ENCODE peak calls at places on chromosomes 3 and 15, in ten cellular contexts. W, M, A, N, L, D, O, Q, R and V are unnamed samples.

GRCh38 chr3:179416681-179417080 is 34.6 kb downstream of the GNB4 start:
- DNase-seq in W (no peak), M (no peak), A (no peak), N (no peak), L (no peak), D (no peak), O (no peak), Q (no peak), R (no peak), V (no peak)

GRCh38 chr15:26888761-26889160 is 21.9 kb downstream of the GABRA5 start:
- DNase-seq in W (no peak), M (no peak), A (peak), N (no peak), L (no peak), D (no peak), O (no peak), Q (no peak), R (no peak), V (no peak)

GRCh38 chr3:53224026-53224425 is 31.8 kb downstream of the TKT start:
- DNase-seq in W (no peak), M (peak), A (no peak), N (no peak), L (no peak), D (no peak), O (no peak), Q (no peak), R (no peak), V (peak)

GRCh38 chr3:185976977-185977678 is 39.3 kb upstream of the TRA2B start:
- DNase-seq in W (peak), M (peak), A (no peak), N (peak), L (peak), D (no peak), O (peak), Q (peak), R (peak), V (peak)

GRCh38 chr3:147379651-147380050 is 26.7 kb downstream of the ZIC4 start:
- DNase-seq in W (no peak), M (no peak), A (no peak), N (no peak), L (no peak), D (no peak), O (no peak), Q (no peak), R (no peak), V (peak)

GRCh38 chr3:174937488-174937887 is 78.4 kb downstream of the NAALADL2 start:
- DNase-seq in W (no peak), M (no peak), A (no peak), N (no peak), L (no peak), D (no peak), O (peak), Q (no peak), R (peak), V (no peak)

GRCh38 chr3:188026191-188026968 is 127.6 kb upstream of the LPP start:
- DNase-seq in W (no peak), M (no peak), A (no peak), N (no peak), L (no peak), D (no peak), O (no peak), Q (no peak), R (no peak), V (no peak)

GRCh38 chr3:161990036-161990435 is 493.4 kb downstream of the OTOL1 start:
- DNase-seq in W (no peak), M (no peak), A (no peak), N (no peak), L (no peak), D (no peak), O (no peak), Q (no peak), R (no peak), V (no peak)

GRCh38 chr15:98063311-98063710 is 102.8 kb downstream of the ARRDC4 start:
- DNase-seq in W (no peak), M (no peak), A (no peak), N (no peak), L (no peak), D (no peak), O (no peak), Q (no peak), R (no peak), V (no peak)

GRCh38 chr15:29795610-29796009 is 26.7 kb downstream of the TJP1 start:
- DNase-seq in W (no peak), M (no peak), A (no peak), N (no peak), L (no peak), D (no peak), O (no peak), Q (no peak), R (no peak), V (no peak)

GRCh38 chr15:44137750-44138149 is 57.3 kb downstream of the FRMD5 start:
- DNase-seq in W (no peak), M (no peak), A (no peak), N (no peak), L (no peak), D (no peak), O (peak), Q (peak), R (no peak), V (no peak)

GRCh38 chr3:14418670-14419250 is 16.4 kb downstream of the SLC6A6 start:
- DNase-seq in W (no peak), M (peak), A (no peak), N (no peak), L (peak), D (no peak), O (no peak), Q (peak), R (no peak), V (no peak)

GRCh38 chr3:194748229-194748628 is 62.5 kb downstream of the FAM43A start:
- DNase-seq in W (no peak), M (no peak), A (no peak), N (no peak), L (no peak), D (no peak), O (no peak), Q (no peak), R (no peak), V (no peak)

GRCh38 chr15:95664435-95664834 is 666.1 kb upstream of the NR2F2 start:
- DNase-seq in W (no peak), M (no peak), A (no peak), N (no peak), L (no peak), D (peak), O (no peak), Q (no peak), R (no peak), V (no peak)

GRCh38 chr15:63481105-63481810 is 23.1 kb upstream of the USP3 start:
- DNase-seq in W (no peak), M (no peak), A (no peak), N (no peak), L (no peak), D (no peak), O (no peak), Q (no peak), R (no peak), V (no peak)

GRCh38 chr3:39443530-39443929 is 23.9 kb upstream of the MOBP start:
- DNase-seq in W (no peak), M (no peak), A (no peak), N (peak), L (no peak), D (no peak), O (no peak), Q (no peak), R (no peak), V (no peak)

GRCh38 chr3:157465741-157466140 is 29.1 kb downstream of the PTX3 start:
- DNase-seq in W (no peak), M (no peak), A (no peak), N (no peak), L (no peak), D (no peak), O (no peak), Q (no peak), R (no peak), V (no peak)

GRCh38 chr15:82548700-82549099 is 8.4 kb upstream of the RPS17 start:
- DNase-seq in W (no peak), M (no peak), A (peak), N (no peak), L (no peak), D (no peak), O (no peak), Q (no peak), R (no peak), V (no peak)

GRCh38 chr3:94285874-94286273 is 223.0 kb downstream of the NSUN3 start:
- DNase-seq in W (no peak), M (no peak), A (no peak), N (no peak), L (no peak), D (no peak), O (no peak), Q (no peak), R (peak), V (no peak)

GRCh38 chr3:22795917-22796316 is 407.2 kb upstream of the UBE2E2 start:
- DNase-seq in W (no peak), M (no peak), A (no peak), N (no peak), L (no peak), D (no peak), O (no peak), Q (no peak), R (no peak), V (no peak)

GRCh38 chr3:139506792-139507191 is 30.5 kb upstream of the RBP2 start:
- DNase-seq in W (no peak), M (no peak), A (no peak), N (no peak), L (no peak), D (no peak), O (no peak), Q (no peak), R (no peak), V (no peak)
- TF ChIP-seq CTCF in W (no peak), M (no peak), A (no peak), N (peak), L (no peak), D (peak), O (peak), Q (no peak), R (no peak), V (peak)

DNA sequence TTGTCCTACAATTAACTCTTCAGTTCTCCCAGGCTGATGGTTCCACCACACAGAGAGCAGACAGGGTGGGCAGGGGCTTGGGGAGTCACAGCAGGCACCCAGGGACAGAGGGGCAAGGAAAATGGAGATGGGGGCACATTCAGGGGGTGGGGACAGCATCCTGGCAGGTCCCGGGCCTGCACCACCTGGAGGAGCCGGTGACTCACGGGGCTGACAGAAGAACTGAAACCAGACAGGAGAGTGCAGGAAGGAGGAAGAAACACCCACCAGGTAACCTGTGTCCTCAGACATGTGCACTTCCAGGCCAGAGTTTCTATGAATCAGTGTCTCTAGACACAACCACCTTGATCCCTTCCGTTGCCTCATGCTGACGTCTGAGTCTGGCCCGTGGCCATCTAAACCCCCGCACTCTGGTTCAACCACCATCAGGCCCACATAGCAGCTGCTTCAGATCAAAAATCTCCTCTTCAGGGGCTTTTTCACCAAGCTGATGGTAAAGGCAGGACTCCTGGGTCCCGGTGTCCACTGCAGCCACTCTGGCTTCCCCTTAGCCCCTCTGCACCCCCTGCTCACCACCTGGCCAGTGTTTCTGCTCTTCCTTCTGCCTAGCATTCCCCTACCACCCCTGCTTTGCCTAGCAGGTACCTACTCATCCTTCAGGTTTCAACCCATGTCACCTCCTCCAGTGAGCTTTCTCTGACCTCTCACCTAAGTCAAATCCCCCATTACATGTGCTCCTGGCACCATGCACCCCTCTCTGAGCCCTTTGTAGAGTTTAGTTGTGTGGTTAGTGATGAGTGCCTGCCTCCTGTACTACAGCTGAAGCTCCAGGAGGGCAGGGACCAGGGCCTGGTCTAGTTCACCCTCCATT is 16.5 kb upstream of the CYP11A1 start:
- DNase-seq in W (peak), M (no peak), A (no peak), N (no peak), L (no peak), D (no peak), O (no peak), Q (no peak), R (no peak), V (no peak)
- TF ChIP-seq CTCF in W (no peak), M (no peak), A (no peak), N (no peak), L (no peak), D (no peak), O (no peak), Q (no peak), R (no peak), V (no peak)

DNA sequence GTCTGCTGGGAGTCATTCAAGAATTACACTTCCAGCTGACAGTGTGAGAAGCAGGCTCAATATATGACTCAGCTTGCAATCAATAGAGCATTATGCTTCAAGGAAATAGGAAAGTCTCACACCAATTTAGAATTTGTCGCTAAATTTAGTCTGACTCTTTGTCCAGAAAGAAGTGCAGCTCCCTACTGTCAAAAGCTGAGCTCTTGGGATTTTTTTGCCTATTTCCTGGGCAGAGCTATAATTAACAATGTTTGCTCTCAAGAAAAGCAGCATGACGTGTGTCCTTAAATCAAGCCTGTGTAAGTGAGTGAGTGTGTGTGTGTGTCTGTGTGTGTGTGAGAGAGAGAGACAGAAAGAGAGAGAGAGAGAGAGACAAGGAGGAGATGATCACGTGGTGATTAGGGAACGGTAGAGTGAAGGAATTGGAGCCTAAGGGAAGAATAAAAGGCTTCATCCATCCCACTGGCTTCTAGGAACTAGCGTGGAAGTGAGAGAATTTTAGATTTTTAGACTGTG is 16.4 kb upstream of the SLC35G2 start:
- DNase-seq in W (no peak), M (no peak), A (no peak), N (no peak), L (no peak), D (no peak), O (peak), Q (peak), R (peak), V (no peak)
- TF ChIP-seq CTCF in W (no peak), M (no peak), A (no peak), N (no peak), L (no peak), D (no peak), O (no peak), Q (no peak), R (no peak), V (no peak)

GRCh38 chr3:33884204-33884561 is 85.8 kb downstream of the PDCD6IP start:
- DNase-seq in W (no peak), M (no peak), A (no peak), N (no peak), L (no peak), D (no peak), O (no peak), Q (no peak), R (peak), V (no peak)
- TF ChIP-seq CTCF in W (no peak), M (no peak), A (no peak), N (peak), L (no peak), D (no peak), O (peak), Q (no peak), R (peak), V (peak)

DNA sequence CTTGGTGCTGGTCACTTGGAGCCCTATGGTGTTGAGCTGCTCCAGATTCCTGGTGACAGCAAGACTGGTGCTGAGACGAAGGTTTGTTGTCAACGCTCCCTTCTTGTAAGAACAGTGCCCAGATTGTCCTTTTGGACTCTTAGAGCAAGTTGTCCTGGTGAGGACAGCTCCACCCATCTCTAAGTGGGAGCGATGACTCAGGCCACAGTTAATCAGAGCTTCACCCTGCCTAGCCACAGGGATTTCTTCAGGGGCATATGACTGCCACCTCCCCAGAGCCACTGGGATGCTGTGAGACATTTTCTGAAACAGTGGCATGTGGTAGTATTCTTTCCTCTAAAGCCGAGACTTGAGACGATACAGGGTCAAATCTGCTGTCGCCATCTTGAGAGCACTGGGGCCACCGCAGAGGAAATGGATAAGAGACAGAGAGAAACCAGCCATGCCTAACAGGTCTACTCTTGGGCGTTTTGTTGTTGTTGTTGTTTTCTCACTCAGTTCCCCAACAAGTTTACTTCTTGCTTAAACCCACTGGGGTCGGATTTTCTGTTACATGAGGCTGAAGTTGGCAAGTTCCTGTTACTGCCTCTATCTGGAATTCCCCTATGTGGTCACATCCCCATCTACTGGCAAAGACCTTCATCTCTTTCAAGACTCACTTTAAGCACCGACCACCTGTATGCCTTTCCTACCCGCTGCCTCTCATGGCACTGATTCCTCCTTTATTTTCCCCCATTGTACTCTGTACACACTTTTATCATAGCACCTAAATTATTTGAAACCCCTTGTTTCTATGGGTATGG is 16.0 kb upstream of the PCOLCE2 start:
- DNase-seq in W (no peak), M (no peak), A (no peak), N (no peak), L (no peak), D (no peak), O (no peak), Q (peak), R (peak), V (no peak)
- TF ChIP-seq CTCF in W (no peak), M (no peak), A (no peak), N (peak), L (no peak), D (peak), O (peak), Q (no peak), R (peak), V (peak)

GRCh38 chr15:69031013-69032001 is 16.8 kb downstream of the NOX5 start:
- DNase-seq in W (no peak), M (peak), A (no peak), N (peak), L (peak), D (no peak), O (peak), Q (peak), R (peak), V (peak)
- TF ChIP-seq CTCF in W (peak), M (peak), A (peak), N (peak), L (peak), D (peak), O (peak), Q (peak), R (peak), V (peak)

GRCh38 chr3:139521144-139521543 is 18.4 kb downstream of the RBP1 start:
- DNase-seq in W (no peak), M (no peak), A (no peak), N (no peak), L (no peak), D (no peak), O (no peak), Q (no peak), R (no peak), V (no peak)

GRCh38 chr3:139521811-139522210 is 17.7 kb downstream of the RBP1 start:
- DNase-seq in W (no peak), M (no peak), A (peak), N (no peak), L (no peak), D (no peak), O (no peak), Q (no peak), R (no peak), V (no peak)

GRCh38 chr3:139523166-139523565 is 16.4 kb downstream of the RBP1 start:
- DNase-seq in W (no peak), M (no peak), A (peak), N (no peak), L (no peak), D (no peak), O (no peak), Q (no peak), R (no peak), V (peak)

GRCh38 chr3:139523718-139524117 is 15.8 kb downstream of the RBP1 start:
- DNase-seq in W (no peak), M (no peak), A (peak), N (no peak), L (no peak), D (no peak), O (no peak), Q (no peak), R (no peak), V (peak)

DNA sequence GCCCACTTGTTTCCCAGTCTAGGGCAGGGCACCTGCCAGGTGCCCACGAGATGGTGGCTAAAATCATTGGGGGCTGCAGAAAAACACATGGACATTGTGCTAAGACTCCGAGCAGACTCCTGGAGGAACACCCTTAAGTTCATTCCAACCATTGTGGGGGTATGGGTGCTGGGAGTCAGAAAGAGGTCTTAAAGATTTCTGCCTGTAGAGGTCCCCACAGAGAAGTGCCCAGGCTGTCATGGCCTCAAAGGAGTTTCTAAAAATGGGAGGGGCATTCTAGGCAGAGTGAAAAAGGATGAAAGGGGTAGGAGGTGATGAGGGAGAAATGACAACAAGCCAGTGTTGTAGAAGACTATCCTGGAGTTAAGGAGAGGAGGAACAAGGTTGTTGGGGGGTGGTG is 17.1 kb downstream of the RBP1 start:
- DNase-seq in W (no peak), M (no peak), A (peak), N (no peak), L (no peak), D (no peak), O (no peak), Q (no peak), R (no peak), V (peak)
- TF ChIP-seq CTCF in W (no peak), M (no peak), A (no peak), N (peak), L (no peak), D (peak), O (peak), Q (no peak), R (no peak), V (no peak)

GRCh38 chr15:67820147-67820991 is 4.9 kb upstream of the SKOR1 start:
- DNase-seq in W (no peak), M (no peak), A (no peak), N (no peak), L (no peak), D (no peak), O (no peak), Q (no peak), R (no peak), V (no peak)
- TF ChIP-seq CTCF in W (no peak), M (no peak), A (no peak), N (no peak), L (no peak), D (no peak), O (no peak), Q (no peak), R (no peak), V (no peak)